ENCODE peak calls at places on chromosomes 4 and X, in six cellular contexts. Y is Caki2, G is lower lobe of right lung, B is cerebellar cortex, V is dermis blood vessel endothelial cell, X is tibial artery. Z is an unnamed sample.
A peak's percentile ranks its signal among the peaks of the same experiment; 100 is the strongest.

GRCh38 chr4:140980426-140981200 is 152.7 kb downstream of the RNF150 start:
- DNase-seq in Y (no peak), B (no peak), G (no peak), X (no peak), V (no peak), Z (no peak)

GRCh38 chr4:132332932-132333722 is 816.0 kb upstream of the PCDH10 start:
- DNase-seq in Y (no peak), V (no peak), B (no peak), X (no peak), G (no peak), Z (no peak)

GRCh38 chr4:1578968-1579833 is 104.9 kb downstream of the FAM53A start:
- DNase-seq in B (peak; percentile 65), X (peak; percentile 88), Y (peak; percentile 84), G (peak; percentile 91), V (peak; percentile 71), Z (no peak)

GRCh38 chrX:139738581-139738980 is 30.6 kb upstream of the MCF2 start:
- DNase-seq in V (peak; percentile 69), X (no peak), Y (no peak), G (no peak), B (no peak), Z (no peak)

GRCh38 chrX:19019996-19020395 is 36.1 kb upstream of the PHKA2 start:
- DNase-seq in V (no peak), G (no peak), B (no peak), X (no peak), Y (no peak), Z (no peak)

GRCh38 chr4:137531951-137532868 is at the start of gene PCDH18:
- DNase-seq in B (peak; percentile 43), Y (no peak), V (no peak), G (peak; percentile 69), X (peak; percentile 97), Z (peak; percentile 79)

GRCh38 chr4:106986486-106986885 is 49.6 kb downstream of the DKK2 start:
- DNase-seq in V (no peak), B (no peak), Y (no peak), G (no peak), X (no peak), Z (no peak)

GRCh38 chrX:112368371-112368770 is 285.8 kb upstream of the TRPC5 start:
- DNase-seq in Y (no peak), V (no peak), B (no peak), X (no peak), G (no peak), Z (no peak)

GRCh38 chr4:184731056-184731455 is 2.8 kb downstream of the CENPU start:
- DNase-seq in X (no peak), V (no peak), B (no peak), Y (no peak), G (no peak), Z (no peak)

GRCh38 chr4:182880387-182881356 is 36.5 kb downstream of the DCTD start:
- DNase-seq in G (no peak), Y (no peak), X (peak; percentile 51), B (peak; percentile 58), V (peak; percentile 14), Z (no peak)

GRCh38 chr4:184688447-184688846 is 38.9 kb downstream of the PRIMPOL start:
- DNase-seq in V (peak; percentile 96), B (no peak), X (no peak), Y (peak; percentile 55), G (no peak), Z (peak; percentile 43)

GRCh38 chrX:2220829-2221567 is 279.8 kb downstream of the DHRSX start:
- DNase-seq in G (no peak), B (no peak), X (peak; percentile 9), Y (no peak), V (no peak), Z (no peak)

GRCh38 chr4:136653640-136654406 is 878.5 kb downstream of the PCDH18 start:
- DNase-seq in B (no peak), G (no peak), V (no peak), X (no peak), Y (no peak), Z (no peak)

GRCh38 chr4:76386566-76387305 is 34.2 kb downstream of the CCDC158 start:
- DNase-seq in V (no peak), G (no peak), X (no peak), Y (no peak), B (no peak), Z (no peak)

GRCh38 chr4:178963646-178964045 is 1521.4 kb upstream of the AGA start:
- DNase-seq in B (no peak), Y (no peak), V (no peak), X (no peak), G (no peak), Z (no peak)

GRCh38 chr4:185600801-185601200 is 65.5 kb upstream of the PDLIM3 start:
- DNase-seq in Y (no peak), X (no peak), B (no peak), G (no peak), V (no peak), Z (no peak)

GRCh38 chrX:123807825-123808416 is 51.9 kb upstream of the XIAP start:
- DNase-seq in X (no peak), G (no peak), V (no peak), B (no peak), Y (no peak), Z (no peak)

GRCh38 chrX:133134282-133134681 is 37.4 kb upstream of the USP26 start:
- DNase-seq in V (no peak), B (no peak), G (no peak), Y (no peak), X (no peak), Z (no peak)

GRCh38 chr4:185566972-185567749 is 31.9 kb upstream of the PDLIM3 start:
- DNase-seq in V (peak; percentile 95), B (peak; percentile 44), G (no peak), X (peak; percentile 80), Y (peak; percentile 31), Z (no peak)

GRCh38 chrX:154002215-154002719 is 17.4 kb downstream of the IRAK1 start:
- DNase-seq in X (no peak), G (peak; percentile 70), B (no peak), Y (peak; percentile 38), V (peak; percentile 7), Z (no peak)

GRCh38 chr4:93184093-93184492 is 644.5 kb upstream of the ATOH1 start:
- DNase-seq in G (no peak), X (no peak), Y (no peak), B (no peak), V (no peak), Z (no peak)

GRCh38 chrX:37883196-37883595 is 35.8 kb upstream of the DYNLT3 start:
- DNase-seq in B (no peak), V (no peak), X (no peak), G (no peak), Y (no peak), Z (no peak)

GRCh38 chrX:19592952-19593351 is 77.6 kb upstream of the MAP3K15 start:
- DNase-seq in G (no peak), X (no peak), B (no peak), V (no peak), Y (no peak), Z (no peak)

GRCh38 chrX:153635388-153635787 is 11.6 kb upstream of the DUSP9 start:
- DNase-seq in G (no peak), B (no peak), X (no peak), Y (no peak), V (no peak), Z (no peak)

GRCh38 chr4:46123872-46124755 is at the start of gene GABRG1:
- DNase-seq in Y (no peak), B (peak; percentile 13), V (no peak), X (no peak), G (peak; percentile 18), Z (peak; percentile 20)

GRCh38 chrX:1246816-1247215 is 21.8 kb upstream of the CSF2RA start:
- DNase-seq in Y (peak; percentile 55), X (peak; percentile 74), G (peak; percentile 83), B (peak; percentile 72), V (peak; percentile 81), Z (no peak)

GRCh38 chrX:23788946-23789345 is 6.0 kb downstream of the SAT1 start:
- DNase-seq in V (no peak), B (no peak), Y (peak; percentile 56), G (no peak), X (no peak), Z (no peak)

GRCh38 chr4:5746829-5747745 is 36.1 kb downstream of the EVC start:
- DNase-seq in Y (peak; percentile 61), G (no peak), B (no peak), X (peak; percentile 62), V (peak; percentile 66), Z (no peak)

GRCh38 chrX:45621356-45622041 is 420.8 kb upstream of the DIPK2B start:
- DNase-seq in G (no peak), V (peak; percentile 66), B (no peak), Y (peak; percentile 13), X (no peak), Z (no peak)

GRCh38 chrX:24479924-24480722 is 15.0 kb downstream of the PDK3 start:
- DNase-seq in Y (peak; percentile 91), V (peak; percentile 12), G (peak; percentile 63), B (no peak), X (no peak), Z (no peak)

GRCh38 chr4:142452132-142452855 is 393.8 kb downstream of the INPP4B start:
- DNase-seq in Y (no peak), X (no peak), G (no peak), V (no peak), B (no peak), Z (no peak)

GRCh38 chr4:122679317-122679716 is 53.2 kb upstream of the BBS12 start:
- DNase-seq in Y (no peak), G (no peak), B (no peak), X (no peak), V (no peak), Z (no peak)

GRCh38 chr4:76188557-76188956 is 25.1 kb downstream of the SCARB2 start:
- DNase-seq in X (no peak), V (no peak), Y (no peak), G (no peak), B (no peak), Z (no peak)

GRCh38 chr4:127622923-127623754 is 9.6 kb upstream of the INTU start:
- DNase-seq in B (peak; percentile 13), Y (peak; percentile 48), G (peak; percentile 56), V (peak; percentile 60), X (no peak), Z (no peak)

GRCh38 chrX:5842601-5843000 is 386.1 kb downstream of the NLGN4X start:
- DNase-seq in X (no peak), B (no peak), Y (no peak), G (no peak), V (no peak), Z (no peak)

GRCh38 chr4:125085-125820 is 952 bp downstream of the ZNF718 start:
- DNase-seq in Y (peak; percentile 65), V (peak; percentile 41), G (peak; percentile 66), B (peak; percentile 45), X (peak; percentile 67), Z (no peak)